ENCODE peak calls at places on chromosomes 13 and 19, in ten cellular contexts. One of them, this sample, is unnamed.

GRCh38 chr13:105962080-105962479 is 573.4 kb downstream of the EFNB2 start:
- DNase-seq in stomach: no peak
- DNase-seq in breast epithelium: no peak
- DNase-seq in GM12891: no peak
- DNase-seq in GM23338: no peak
- DNase-seq in transverse colon: no peak
- DNase-seq in esophagus muscularis mucosa: no peak
- DNase-seq in spleen: no peak
- DNase-seq in GM12892: no peak
- DNase-seq in suprapubic skin: no peak
- DNase-seq in this sample: no peak

GRCh38 chr19:54023191-54023590 is 31.8 kb downstream of the CACNG6 start:
- DNase-seq in stomach: no peak
- DNase-seq in breast epithelium: no peak
- DNase-seq in GM12891: no peak
- DNase-seq in GM23338: no peak
- DNase-seq in transverse colon: no peak
- DNase-seq in esophagus muscularis mucosa: no peak
- DNase-seq in spleen: no peak
- DNase-seq in GM12892: no peak
- DNase-seq in suprapubic skin: no peak
- DNase-seq in this sample: no peak

GRCh38 chr13:111491659-111492058 is 171.2 kb downstream of the TEX29 start:
- DNase-seq in stomach: peak; percentile 4
- DNase-seq in breast epithelium: peak; percentile 14
- DNase-seq in GM12891: no peak
- DNase-seq in GM23338: no peak
- DNase-seq in transverse colon: no peak
- DNase-seq in esophagus muscularis mucosa: no peak
- DNase-seq in spleen: no peak
- DNase-seq in GM12892: no peak
- DNase-seq in suprapubic skin: peak; percentile 32
- DNase-seq in this sample: no peak

GRCh38 chr19:21590868-21591267 is 85.5 kb downstream of the ZNF429 start:
- DNase-seq in stomach: no peak
- DNase-seq in breast epithelium: no peak
- DNase-seq in GM12891: no peak
- DNase-seq in GM23338: no peak
- DNase-seq in transverse colon: no peak
- DNase-seq in esophagus muscularis mucosa: no peak
- DNase-seq in spleen: no peak
- DNase-seq in GM12892: no peak
- DNase-seq in suprapubic skin: no peak
- DNase-seq in this sample: no peak

GRCh38 chr19:4990306-4990705 is 21.4 kb downstream of the KDM4B start:
- DNase-seq in stomach: no peak
- DNase-seq in breast epithelium: no peak
- DNase-seq in GM12891: no peak
- DNase-seq in GM23338: no peak
- DNase-seq in transverse colon: no peak
- DNase-seq in esophagus muscularis mucosa: no peak
- DNase-seq in spleen: no peak
- DNase-seq in GM12892: no peak
- DNase-seq in suprapubic skin: no peak
- DNase-seq in this sample: no peak

GRCh38 chr13:48431987-48432615 is 19.2 kb upstream of the LPAR6 start:
- DNase-seq in stomach: no peak
- DNase-seq in breast epithelium: no peak
- DNase-seq in GM12891: no peak
- DNase-seq in GM23338: no peak
- DNase-seq in transverse colon: no peak
- DNase-seq in esophagus muscularis mucosa: no peak
- DNase-seq in spleen: no peak
- DNase-seq in GM12892: no peak
- DNase-seq in suprapubic skin: no peak
- DNase-seq in this sample: no peak

GRCh38 chr13:87656311-87656710 is 14.9 kb upstream of the SLITRK5 start:
- DNase-seq in stomach: no peak
- DNase-seq in breast epithelium: no peak
- DNase-seq in GM12891: no peak
- DNase-seq in GM23338: no peak
- DNase-seq in transverse colon: no peak
- DNase-seq in esophagus muscularis mucosa: no peak
- DNase-seq in spleen: no peak
- DNase-seq in GM12892: no peak
- DNase-seq in suprapubic skin: no peak
- DNase-seq in this sample: no peak

GRCh38 chr13:90299238-90299637 is 1048.2 kb upstream of the MIR17HG start:
- DNase-seq in stomach: no peak
- DNase-seq in breast epithelium: no peak
- DNase-seq in GM12891: no peak
- DNase-seq in GM23338: peak; percentile 5
- DNase-seq in transverse colon: no peak
- DNase-seq in esophagus muscularis mucosa: no peak
- DNase-seq in spleen: no peak
- DNase-seq in GM12892: no peak
- DNase-seq in suprapubic skin: no peak
- DNase-seq in this sample: no peak

GRCh38 chr19:49451430-49452181 is at the start of gene PIH1D1:
- DNase-seq in stomach: peak; percentile 98
- DNase-seq in breast epithelium: peak; percentile 96
- DNase-seq in GM12891: peak; percentile 78
- DNase-seq in GM23338: peak; percentile 100
- DNase-seq in transverse colon: peak; percentile 98
- DNase-seq in esophagus muscularis mucosa: peak; percentile 99
- DNase-seq in spleen: peak; percentile 96
- DNase-seq in GM12892: peak; percentile 80
- DNase-seq in suprapubic skin: peak; percentile 98
- DNase-seq in this sample: peak; percentile 100

GRCh38 chr19:49450405-49450804 is 1.2 kb downstream of the PIH1D1 start:
- DNase-seq in stomach: no peak
- DNase-seq in breast epithelium: no peak
- DNase-seq in GM12891: no peak
- DNase-seq in GM23338: no peak
- DNase-seq in transverse colon: no peak
- DNase-seq in esophagus muscularis mucosa: no peak
- DNase-seq in spleen: no peak
- DNase-seq in GM12892: no peak
- DNase-seq in suprapubic skin: no peak
- DNase-seq in this sample: no peak

GRCh38 chr19:49445997-49446396 is 4.7 kb upstream of the SLC17A7 start:
- DNase-seq in stomach: no peak
- DNase-seq in breast epithelium: no peak
- DNase-seq in GM12891: no peak
- DNase-seq in GM23338: peak; percentile 31
- DNase-seq in transverse colon: no peak
- DNase-seq in esophagus muscularis mucosa: no peak
- DNase-seq in spleen: no peak
- DNase-seq in GM12892: no peak
- DNase-seq in suprapubic skin: no peak
- DNase-seq in this sample: no peak

GRCh38 chr19:49448432-49448786 is 3.2 kb downstream of the PIH1D1 start:
- DNase-seq in stomach: no peak
- DNase-seq in breast epithelium: no peak
- DNase-seq in GM12891: no peak
- DNase-seq in GM23338: no peak
- DNase-seq in transverse colon: no peak
- DNase-seq in esophagus muscularis mucosa: no peak
- DNase-seq in spleen: no peak
- DNase-seq in GM12892: no peak
- DNase-seq in suprapubic skin: no peak
- DNase-seq in this sample: no peak

GRCh38 chr19:49447485-49448431 is 3.9 kb downstream of the PIH1D1 start:
- DNase-seq in stomach: no peak
- DNase-seq in breast epithelium: no peak
- DNase-seq in GM12891: no peak
- DNase-seq in GM23338: peak; percentile 97
- DNase-seq in transverse colon: no peak
- DNase-seq in esophagus muscularis mucosa: no peak
- DNase-seq in spleen: no peak
- DNase-seq in GM12892: no peak
- DNase-seq in suprapubic skin: no peak
- DNase-seq in this sample: no peak
- TF ChIP-seq POLR2AphosphoS5 in stomach: no peak
- TF ChIP-seq POLR2AphosphoS5 in breast epithelium: no peak
- TF ChIP-seq POLR2AphosphoS5 in GM12891: no peak
- TF ChIP-seq POLR2AphosphoS5 in GM23338: no peak
- TF ChIP-seq POLR2AphosphoS5 in transverse colon: no peak
- TF ChIP-seq POLR2AphosphoS5 in esophagus muscularis mucosa: no peak
- TF ChIP-seq POLR2AphosphoS5 in spleen: no peak
- TF ChIP-seq POLR2AphosphoS5 in GM12892: no peak
- TF ChIP-seq POLR2AphosphoS5 in suprapubic skin: no peak
- TF ChIP-seq POLR2AphosphoS5 in this sample: no peak

GRCh38 chr19:43502419-43502976 is 2.0 kb downstream of the PHLDB3 start:
- DNase-seq in stomach: no peak
- DNase-seq in breast epithelium: no peak
- DNase-seq in GM12891: no peak
- DNase-seq in GM23338: no peak
- DNase-seq in transverse colon: no peak
- DNase-seq in esophagus muscularis mucosa: no peak
- DNase-seq in spleen: no peak
- DNase-seq in GM12892: no peak
- DNase-seq in suprapubic skin: no peak
- DNase-seq in this sample: no peak

GRCh38 chr19:43505186-43505456 is 575 bp upstream of the PHLDB3 start:
- DNase-seq in stomach: no peak
- DNase-seq in breast epithelium: no peak
- DNase-seq in GM12891: no peak
- DNase-seq in GM23338: no peak
- DNase-seq in transverse colon: no peak
- DNase-seq in esophagus muscularis mucosa: no peak
- DNase-seq in spleen: no peak
- DNase-seq in GM12892: no peak
- DNase-seq in suprapubic skin: no peak
- DNase-seq in this sample: no peak

GRCh38 chr19:43501661-43502418 is 2.7 kb downstream of the PHLDB3 start:
- DNase-seq in stomach: no peak
- DNase-seq in breast epithelium: no peak
- DNase-seq in GM12891: no peak
- DNase-seq in GM23338: peak; percentile 94
- DNase-seq in transverse colon: no peak
- DNase-seq in esophagus muscularis mucosa: no peak
- DNase-seq in spleen: no peak
- DNase-seq in GM12892: no peak
- DNase-seq in suprapubic skin: no peak
- DNase-seq in this sample: no peak

GRCh38 chr19:43504426-43505185 is at the start of gene PHLDB3:
- DNase-seq in stomach: peak; percentile 50
- DNase-seq in breast epithelium: peak; percentile 68
- DNase-seq in GM12891: no peak
- DNase-seq in GM23338: peak; percentile 65
- DNase-seq in transverse colon: peak; percentile 60
- DNase-seq in esophagus muscularis mucosa: no peak
- DNase-seq in spleen: peak; percentile 90
- DNase-seq in GM12892: no peak
- DNase-seq in suprapubic skin: no peak
- DNase-seq in this sample: no peak

GRCh38 chr19:43503501-43504425 is 783 bp downstream of the PHLDB3 start:
- DNase-seq in stomach: peak; percentile 98
- DNase-seq in breast epithelium: peak; percentile 98
- DNase-seq in GM12891: peak; percentile 98
- DNase-seq in GM23338: peak; percentile 99
- DNase-seq in transverse colon: peak; percentile 98
- DNase-seq in esophagus muscularis mucosa: peak; percentile 99
- DNase-seq in spleen: peak; percentile 99
- DNase-seq in GM12892: peak; percentile 97
- DNase-seq in suprapubic skin: peak; percentile 98
- DNase-seq in this sample: peak; percentile 79
- TF ChIP-seq POLR2AphosphoS5 in stomach: peak; percentile 41
- TF ChIP-seq POLR2AphosphoS5 in breast epithelium: peak; percentile 54
- TF ChIP-seq POLR2AphosphoS5 in GM12891: no peak
- TF ChIP-seq POLR2AphosphoS5 in GM23338: peak; percentile 54
- TF ChIP-seq POLR2AphosphoS5 in transverse colon: peak; percentile 24
- TF ChIP-seq POLR2AphosphoS5 in esophagus muscularis mucosa: peak; percentile 87
- TF ChIP-seq POLR2AphosphoS5 in spleen: peak; percentile 64
- TF ChIP-seq POLR2AphosphoS5 in GM12892: no peak
- TF ChIP-seq POLR2AphosphoS5 in suprapubic skin: no peak
- TF ChIP-seq POLR2AphosphoS5 in this sample: no peak

DNA sequence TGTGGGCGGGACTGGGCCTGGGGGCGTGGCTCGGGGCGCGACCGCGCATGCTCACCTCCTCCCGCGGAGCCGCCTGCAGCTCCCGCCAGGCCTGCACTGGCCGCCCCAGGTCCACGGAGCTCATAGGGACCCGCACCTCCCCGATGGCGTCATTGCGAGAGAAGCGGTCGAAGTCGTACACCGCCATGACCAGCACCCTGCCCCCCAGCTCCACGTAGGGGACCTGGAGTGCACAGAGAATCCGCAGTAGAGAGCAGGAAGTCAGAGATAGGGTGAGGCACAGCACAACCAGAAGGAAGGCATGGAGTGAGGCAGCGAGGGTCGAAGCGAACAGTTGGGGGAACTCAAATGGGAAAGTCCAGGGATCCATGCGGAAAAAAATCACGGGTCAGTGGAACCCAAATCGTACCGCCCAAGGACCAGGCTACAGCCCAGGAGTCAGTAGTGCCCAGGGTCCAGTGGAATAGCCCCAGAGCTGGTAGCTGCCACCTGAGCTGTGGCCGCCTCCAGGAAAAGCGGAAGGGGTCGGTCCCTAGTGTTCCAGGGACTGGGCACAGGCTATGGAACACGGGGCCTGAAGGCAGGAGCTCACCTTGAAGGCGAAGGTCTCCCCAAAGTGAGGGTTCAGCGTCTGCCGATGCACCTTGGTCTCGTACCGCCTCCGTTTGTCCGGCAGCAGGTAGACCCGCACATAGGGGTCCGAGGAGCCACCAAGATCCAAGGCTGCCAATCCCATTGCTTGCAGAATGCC is 4.8 kb downstream of the SYT5 start:
- DNase-seq in stomach: no peak
- DNase-seq in breast epithelium: no peak
- DNase-seq in GM12891: no peak
- DNase-seq in GM23338: peak; percentile 66
- DNase-seq in transverse colon: no peak
- DNase-seq in esophagus muscularis mucosa: no peak
- DNase-seq in spleen: no peak
- DNase-seq in GM12892: no peak
- DNase-seq in suprapubic skin: no peak
- DNase-seq in this sample: no peak
- TF ChIP-seq POLR2AphosphoS5 in stomach: no peak
- TF ChIP-seq POLR2AphosphoS5 in breast epithelium: no peak
- TF ChIP-seq POLR2AphosphoS5 in GM12891: no peak
- TF ChIP-seq POLR2AphosphoS5 in GM23338: peak; percentile 68
- TF ChIP-seq POLR2AphosphoS5 in transverse colon: no peak
- TF ChIP-seq POLR2AphosphoS5 in esophagus muscularis mucosa: no peak
- TF ChIP-seq POLR2AphosphoS5 in spleen: no peak
- TF ChIP-seq POLR2AphosphoS5 in GM12892: no peak
- TF ChIP-seq POLR2AphosphoS5 in suprapubic skin: no peak
- TF ChIP-seq POLR2AphosphoS5 in this sample: no peak

GRCh38 chr19:10223488-10224213 is 7.5 kb downstream of the S1PR2 start:
- DNase-seq in stomach: no peak
- DNase-seq in breast epithelium: no peak
- DNase-seq in GM12891: no peak
- DNase-seq in GM23338: no peak
- DNase-seq in transverse colon: no peak
- DNase-seq in esophagus muscularis mucosa: no peak
- DNase-seq in spleen: no peak
- DNase-seq in GM12892: no peak
- DNase-seq in suprapubic skin: no peak
- DNase-seq in this sample: no peak

GRCh38 chr19:10217085-10217484 is 14.0 kb downstream of the S1PR2 start:
- DNase-seq in stomach: no peak
- DNase-seq in breast epithelium: no peak
- DNase-seq in GM12891: no peak
- DNase-seq in GM23338: no peak
- DNase-seq in transverse colon: no peak
- DNase-seq in esophagus muscularis mucosa: no peak
- DNase-seq in spleen: no peak
- DNase-seq in GM12892: no peak
- DNase-seq in suprapubic skin: no peak
- DNase-seq in this sample: no peak

GRCh38 chr19:10222201-10222890 is 8.8 kb downstream of the S1PR2 start:
- DNase-seq in stomach: no peak
- DNase-seq in breast epithelium: no peak
- DNase-seq in GM12891: no peak
- DNase-seq in GM23338: no peak
- DNase-seq in transverse colon: no peak
- DNase-seq in esophagus muscularis mucosa: no peak
- DNase-seq in spleen: no peak
- DNase-seq in GM12892: no peak
- DNase-seq in suprapubic skin: no peak
- DNase-seq in this sample: peak; percentile 78

GRCh38 chr19:10220695-10221094 is 10.4 kb downstream of the S1PR2 start:
- DNase-seq in stomach: no peak
- DNase-seq in breast epithelium: no peak
- DNase-seq in GM12891: no peak
- DNase-seq in GM23338: no peak
- DNase-seq in transverse colon: no peak
- DNase-seq in esophagus muscularis mucosa: no peak
- DNase-seq in spleen: no peak
- DNase-seq in GM12892: no peak
- DNase-seq in suprapubic skin: no peak
- DNase-seq in this sample: no peak

DNA sequence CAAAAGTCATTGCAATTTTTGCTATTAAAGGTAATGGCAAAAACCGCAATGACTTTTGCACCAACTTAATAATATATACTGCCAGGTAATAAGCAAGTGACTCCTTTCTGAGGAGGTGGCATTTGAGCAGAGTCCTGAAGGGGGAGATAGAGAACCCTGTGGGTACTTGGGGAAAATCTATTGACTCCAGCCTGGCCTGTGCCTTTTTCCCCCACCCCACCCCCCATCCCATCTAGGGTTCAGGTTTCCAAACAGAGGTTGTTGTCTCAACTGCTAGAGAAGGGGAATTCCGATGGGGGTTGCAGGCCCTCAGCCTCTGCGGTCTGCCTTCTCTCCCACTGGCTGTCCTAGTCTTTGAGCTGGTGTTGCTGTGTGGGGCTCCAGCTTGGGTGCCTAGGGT is 11.5 kb downstream of the S1PR2 start:
- DNase-seq in stomach: no peak
- DNase-seq in breast epithelium: no peak
- DNase-seq in GM12891: no peak
- DNase-seq in GM23338: peak; percentile 87
- DNase-seq in transverse colon: no peak
- DNase-seq in esophagus muscularis mucosa: no peak
- DNase-seq in spleen: no peak
- DNase-seq in GM12892: peak; percentile 48
- DNase-seq in suprapubic skin: no peak
- DNase-seq in this sample: no peak
- TF ChIP-seq POLR2AphosphoS5 in stomach: no peak
- TF ChIP-seq POLR2AphosphoS5 in breast epithelium: no peak
- TF ChIP-seq POLR2AphosphoS5 in GM12891: no peak
- TF ChIP-seq POLR2AphosphoS5 in GM23338: no peak
- TF ChIP-seq POLR2AphosphoS5 in transverse colon: no peak
- TF ChIP-seq POLR2AphosphoS5 in esophagus muscularis mucosa: no peak
- TF ChIP-seq POLR2AphosphoS5 in spleen: no peak
- TF ChIP-seq POLR2AphosphoS5 in GM12892: no peak
- TF ChIP-seq POLR2AphosphoS5 in suprapubic skin: no peak
- TF ChIP-seq POLR2AphosphoS5 in this sample: no peak

This sample was measured in HL-60.